ENCODE peak calls at places on chromosomes 3 and 15, in eight cellular contexts. One of them, this sample, is unnamed.

GRCh38 chr3:31671976-31672375 is 139.3 kb downstream of the STT3B start:
- DNase-seq in PC-3: no peak
- DNase-seq in OCI-LY7: no peak
- DNase-seq in NCI-H446 treated with DMSO at 0.1 percent for 48 hours: no peak
- DNase-seq in heart right ventricle: no peak
- DNase-seq in activated CD4-positive, alpha-beta T cell treated with anti-CD3 and anti-CD28 coated beads, Interleukin-2, amount 10 ng/mL, durations not matched to agents 7 days and 5 days: no peak
- DNase-seq in WTC11: no peak
- DNase-seq in left cardiac atrium: no peak
- DNase-seq in this sample: no peak

GRCh38 chr3:124786491-124787241 is 56.4 kb downstream of the UMPS start:
- DNase-seq in PC-3: peak; percentile 68
- DNase-seq in WTC11: no peak
- DNase-seq in activated CD4-positive, alpha-beta T cell treated with anti-CD3 and anti-CD28 coated beads, Interleukin-2, amount 10 ng/mL, durations not matched to agents 7 days and 5 days: no peak
- DNase-seq in left cardiac atrium: no peak
- DNase-seq in OCI-LY7: no peak
- DNase-seq in heart right ventricle: no peak
- DNase-seq in NCI-H446 treated with DMSO at 0.1 percent for 48 hours: no peak
- DNase-seq in this sample: no peak

GRCh38 chr3:99562138-99562537 is 76.3 kb upstream of the COL8A1 start:
- DNase-seq in heart right ventricle: no peak
- DNase-seq in PC-3: peak; percentile 52
- DNase-seq in NCI-H446 treated with DMSO at 0.1 percent for 48 hours: no peak
- DNase-seq in left cardiac atrium: no peak
- DNase-seq in WTC11: peak; percentile 56
- DNase-seq in activated CD4-positive, alpha-beta T cell treated with anti-CD3 and anti-CD28 coated beads, Interleukin-2, amount 10 ng/mL, durations not matched to agents 7 days and 5 days: no peak
- DNase-seq in OCI-LY7: no peak
- DNase-seq in this sample: no peak

GRCh38 chr15:31049682-31050606 is 51.6 kb downstream of the TRPM1 start:
- DNase-seq in PC-3: no peak
- DNase-seq in left cardiac atrium: no peak
- DNase-seq in NCI-H446 treated with DMSO at 0.1 percent for 48 hours: no peak
- DNase-seq in activated CD4-positive, alpha-beta T cell treated with anti-CD3 and anti-CD28 coated beads, Interleukin-2, amount 10 ng/mL, durations not matched to agents 7 days and 5 days: no peak
- DNase-seq in OCI-LY7: peak; percentile 8
- DNase-seq in heart right ventricle: no peak
- DNase-seq in WTC11: no peak
- DNase-seq in this sample: no peak

GRCh38 chr3:178300441-178300959 is 235.7 kb upstream of the KCNMB2 start:
- DNase-seq in OCI-LY7: no peak
- DNase-seq in PC-3: no peak
- DNase-seq in WTC11: no peak
- DNase-seq in activated CD4-positive, alpha-beta T cell treated with anti-CD3 and anti-CD28 coated beads, Interleukin-2, amount 10 ng/mL, durations not matched to agents 7 days and 5 days: no peak
- DNase-seq in left cardiac atrium: no peak
- DNase-seq in NCI-H446 treated with DMSO at 0.1 percent for 48 hours: no peak
- DNase-seq in heart right ventricle: no peak
- DNase-seq in this sample: no peak

GRCh38 chr3:40780341-40780800 is 255.6 kb downstream of the ZNF621 start:
- DNase-seq in WTC11: no peak
- DNase-seq in NCI-H446 treated with DMSO at 0.1 percent for 48 hours: no peak
- DNase-seq in OCI-LY7: no peak
- DNase-seq in heart right ventricle: peak; percentile 86
- DNase-seq in left cardiac atrium: peak; percentile 80
- DNase-seq in activated CD4-positive, alpha-beta T cell treated with anti-CD3 and anti-CD28 coated beads, Interleukin-2, amount 10 ng/mL, durations not matched to agents 7 days and 5 days: no peak
- DNase-seq in PC-3: peak; percentile 4
- DNase-seq in this sample: peak; percentile 56

GRCh38 chr3:115638991-115639390 is 15.7 kb downstream of the GAP43 start:
- DNase-seq in heart right ventricle: no peak
- DNase-seq in NCI-H446 treated with DMSO at 0.1 percent for 48 hours: peak; percentile 82
- DNase-seq in left cardiac atrium: no peak
- DNase-seq in OCI-LY7: no peak
- DNase-seq in PC-3: no peak
- DNase-seq in WTC11: no peak
- DNase-seq in activated CD4-positive, alpha-beta T cell treated with anti-CD3 and anti-CD28 coated beads, Interleukin-2, amount 10 ng/mL, durations not matched to agents 7 days and 5 days: no peak
- DNase-seq in this sample: no peak

GRCh38 chr3:30308131-30308530 is 298.3 kb upstream of the TGFBR2 start:
- DNase-seq in activated CD4-positive, alpha-beta T cell treated with anti-CD3 and anti-CD28 coated beads, Interleukin-2, amount 10 ng/mL, durations not matched to agents 7 days and 5 days: no peak
- DNase-seq in left cardiac atrium: no peak
- DNase-seq in WTC11: no peak
- DNase-seq in PC-3: no peak
- DNase-seq in OCI-LY7: no peak
- DNase-seq in heart right ventricle: no peak
- DNase-seq in NCI-H446 treated with DMSO at 0.1 percent for 48 hours: no peak
- DNase-seq in this sample: no peak

GRCh38 chr15:79777916-79778315 is 118.9 kb downstream of the MTHFS start:
- DNase-seq in heart right ventricle: no peak
- DNase-seq in left cardiac atrium: no peak
- DNase-seq in OCI-LY7: no peak
- DNase-seq in PC-3: no peak
- DNase-seq in activated CD4-positive, alpha-beta T cell treated with anti-CD3 and anti-CD28 coated beads, Interleukin-2, amount 10 ng/mL, durations not matched to agents 7 days and 5 days: no peak
- DNase-seq in WTC11: no peak
- DNase-seq in NCI-H446 treated with DMSO at 0.1 percent for 48 hours: no peak
- DNase-seq in this sample: no peak

GRCh38 chr3:139537795-139538538 is 1.6 kb downstream of the RBP1 start:
- DNase-seq in NCI-H446 treated with DMSO at 0.1 percent for 48 hours: no peak
- DNase-seq in left cardiac atrium: no peak
- DNase-seq in WTC11: no peak
- DNase-seq in activated CD4-positive, alpha-beta T cell treated with anti-CD3 and anti-CD28 coated beads, Interleukin-2, amount 10 ng/mL, durations not matched to agents 7 days and 5 days: no peak
- DNase-seq in PC-3: no peak
- DNase-seq in heart right ventricle: no peak
- DNase-seq in OCI-LY7: no peak
- DNase-seq in this sample: no peak

This sample was measured in dermis microvascular lymphatic vessel endothelial cell.